ENCODE peak calls at places on chromosomes 11 and 22, in four cellular contexts. One of them, this sample, is unnamed.

GRCh38 chr11:62602141-62603071 is 741 bp upstream of the MTA2 start:
- DNase-seq in epithelial cell of prostate: no peak
- DNase-seq in NCI-H1417: peak
- DNase-seq in EL: peak
- DNase-seq in this sample: no peak

GRCh38 chr22:43085658-43086606 is 3.3 kb downstream of the TTLL1 start:
- DNase-seq in epithelial cell of prostate: no peak
- DNase-seq in NCI-H1417: no peak
- DNase-seq in EL: no peak
- DNase-seq in this sample: no peak

GRCh38 chr22:37240941-37241320 is 3.1 kb downstream of the RAC2 start:
- DNase-seq in epithelial cell of prostate: no peak
- DNase-seq in NCI-H1417: no peak
- DNase-seq in EL: no peak
- DNase-seq in this sample: no peak

GRCh38 chr11:70906101-70906500 is 346.3 kb downstream of the SHANK2 start:
- DNase-seq in epithelial cell of prostate: no peak
- DNase-seq in NCI-H1417: no peak
- DNase-seq in EL: no peak
- DNase-seq in this sample: no peak

GRCh38 chr11:61028135-61028729 is 56.8 kb downstream of the CD6 start:
- DNase-seq in epithelial cell of prostate: no peak
- DNase-seq in NCI-H1417: peak
- DNase-seq in EL: no peak
- DNase-seq in this sample: peak

GRCh38 chr11:19846654-19847330 is 134.2 kb downstream of the NAV2 start:
- DNase-seq in epithelial cell of prostate: no peak
- DNase-seq in NCI-H1417: no peak
- DNase-seq in EL: no peak
- DNase-seq in this sample: peak

GRCh38 chr11:130847517-130847916 is 68.8 kb downstream of the SNX19 start:
- DNase-seq in epithelial cell of prostate: peak
- DNase-seq in NCI-H1417: no peak
- DNase-seq in EL: peak
- DNase-seq in this sample: peak

GRCh38 chr11:7561562-7561961 is 47.8 kb downstream of the PPFIBP2 start:
- DNase-seq in epithelial cell of prostate: no peak
- DNase-seq in NCI-H1417: no peak
- DNase-seq in EL: no peak
- DNase-seq in this sample: no peak

GRCh38 chr11:120839846-120840402 is 184.0 kb upstream of the TBCEL start:
- DNase-seq in epithelial cell of prostate: no peak
- DNase-seq in NCI-H1417: no peak
- DNase-seq in EL: no peak
- DNase-seq in this sample: no peak

GRCh38 chr22:23909258-23909898 is 15.2 kb downstream of the MIF start:
- DNase-seq in epithelial cell of prostate: no peak
- DNase-seq in NCI-H1417: no peak
- DNase-seq in EL: no peak
- DNase-seq in this sample: no peak

GRCh38 chr11:126602349-126602940 is 247.0 kb downstream of the ST3GAL4 start:
- DNase-seq in epithelial cell of prostate: no peak
- DNase-seq in NCI-H1417: no peak
- DNase-seq in EL: no peak
- DNase-seq in this sample: no peak

GRCh38 chr11:76614471-76615183 is 55.9 kb downstream of the LRRC32 start:
- DNase-seq in epithelial cell of prostate: no peak
- DNase-seq in NCI-H1417: no peak
- DNase-seq in EL: no peak
- DNase-seq in this sample: peak

GRCh38 chr11:59425131-59425530 is 1.1 kb downstream of the OR5A2 start:
- DNase-seq in epithelial cell of prostate: no peak
- DNase-seq in NCI-H1417: no peak
- DNase-seq in EL: no peak
- DNase-seq in this sample: no peak

GRCh38 chr22:20566420-20567260 is 59.2 kb downstream of the MED15 start:
- DNase-seq in epithelial cell of prostate: peak
- DNase-seq in NCI-H1417: no peak
- DNase-seq in EL: peak
- DNase-seq in this sample: peak

This sample was measured in M059J.